ENCODE peak calls at places on chromosomes 7 and 10, in eight cellular contexts. Y, I, O, F, H, U, Z and K are unnamed samples.

GRCh38 chr10:119413738-119414611 is 128.5 kb downstream of the RGS10 start:
- DNase-seq in Y (no peak), I (no peak), O (no peak), F (no peak), H (peak), U (peak), Z (no peak), K (no peak)

GRCh38 chr7:39650676-39651075 is 27.3 kb downstream of the RALA start:
- DNase-seq in Y (no peak), I (no peak), O (no peak), F (no peak), H (peak), U (peak), Z (no peak), K (no peak)

GRCh38 chr7:130150587-130150986 is 54.6 kb downstream of the TMEM209 start:
- DNase-seq in Y (no peak), I (no peak), O (no peak), F (no peak), H (no peak), U (no peak), Z (no peak), K (peak)

GRCh38 chr7:101244385-101245146 is at the start of gene FIS1:
- DNase-seq in Y (peak), I (peak), O (peak), F (peak), H (peak), U (peak), Z (peak), K (peak)

GRCh38 chr10:50508315-50509051 is 115.3 kb downstream of the SGMS1 start:
- DNase-seq in Y (no peak), I (no peak), O (no peak), F (no peak), H (no peak), U (no peak), Z (no peak), K (no peak)

GRCh38 chr7:116368960-116369359 is 130.6 kb upstream of the CAV2 start:
- DNase-seq in Y (no peak), I (no peak), O (no peak), F (no peak), H (no peak), U (no peak), Z (no peak), K (no peak)

GRCh38 chr10:110416776-110417732 is 80.7 kb upstream of the DUSP5 start:
- DNase-seq in Y (peak), I (no peak), O (no peak), F (no peak), H (no peak), U (no peak), Z (no peak), K (no peak)

GRCh38 chr7:84070101-84070500 is 124.5 kb downstream of the SEMA3A start:
- DNase-seq in Y (no peak), I (no peak), O (no peak), F (no peak), H (no peak), U (no peak), Z (no peak), K (no peak)

GRCh38 chr7:48048113-48048512 is 12.8 kb downstream of the C7orf57 start:
- DNase-seq in Y (no peak), I (no peak), O (no peak), F (no peak), H (no peak), U (no peak), Z (no peak), K (no peak)

GRCh38 chr7:95469850-95470249 is 15.9 kb upstream of the ASB4 start:
- DNase-seq in Y (no peak), I (no peak), O (no peak), F (no peak), H (no peak), U (no peak), Z (no peak), K (no peak)

GRCh38 chr7:101900103-101900502 is 82.7 kb downstream of the CUX1 start:
- DNase-seq in Y (no peak), I (no peak), O (peak), F (no peak), H (no peak), U (no peak), Z (no peak), K (no peak)

DNA sequence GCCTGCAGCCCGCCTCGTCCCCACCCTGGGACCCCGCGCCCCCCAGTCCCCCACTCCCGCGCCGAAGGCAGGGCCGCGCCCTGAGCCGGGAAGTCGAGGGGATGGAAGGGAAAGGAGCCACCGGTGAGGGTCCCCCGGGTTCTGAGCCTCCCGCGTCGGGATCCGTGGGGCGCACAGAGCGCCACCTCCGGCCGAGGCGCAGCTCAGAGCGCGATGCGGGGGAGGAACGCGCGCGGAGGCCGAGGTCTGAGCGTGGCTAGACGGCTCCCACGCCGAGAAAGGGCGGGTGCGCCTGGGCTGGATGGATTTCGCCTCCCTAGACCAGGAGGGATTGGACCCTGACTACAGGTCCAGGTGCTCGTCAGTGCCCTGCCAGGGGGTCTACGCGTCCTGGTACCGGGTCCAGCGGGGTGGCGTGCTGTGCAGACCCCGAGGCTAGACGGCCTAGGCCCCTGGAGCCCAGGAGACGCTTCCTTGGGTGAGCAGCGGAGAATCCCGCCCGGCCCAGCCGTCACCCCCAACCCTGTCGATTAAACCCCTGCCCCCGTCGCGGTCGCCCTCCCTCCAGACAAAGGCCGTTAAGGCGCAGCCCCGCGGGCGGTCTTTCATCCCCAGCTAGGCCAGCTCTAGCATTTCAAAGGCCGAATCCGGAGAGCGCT is 986 bp upstream of the PDGFA start:
- DNase-seq in Y (no peak), I (no peak), O (no peak), F (peak), H (no peak), U (peak), Z (no peak), K (no peak)
- TF ChIP-seq CTCF in Y (peak), I (no peak), O (peak), F (no peak), H (no peak), U (no peak), Z (no peak), K (no peak)

GRCh38 chr10:102072867-102073527 is 7.8 kb downstream of the HPS6 start:
- DNase-seq in Y (peak), I (peak), O (peak), F (peak), H (peak), U (peak), Z (peak), K (peak)
- TF ChIP-seq CTCF in Y (peak), I (peak), O (peak), F (peak), H (peak), U (peak), Z (peak), K (peak)

DNA sequence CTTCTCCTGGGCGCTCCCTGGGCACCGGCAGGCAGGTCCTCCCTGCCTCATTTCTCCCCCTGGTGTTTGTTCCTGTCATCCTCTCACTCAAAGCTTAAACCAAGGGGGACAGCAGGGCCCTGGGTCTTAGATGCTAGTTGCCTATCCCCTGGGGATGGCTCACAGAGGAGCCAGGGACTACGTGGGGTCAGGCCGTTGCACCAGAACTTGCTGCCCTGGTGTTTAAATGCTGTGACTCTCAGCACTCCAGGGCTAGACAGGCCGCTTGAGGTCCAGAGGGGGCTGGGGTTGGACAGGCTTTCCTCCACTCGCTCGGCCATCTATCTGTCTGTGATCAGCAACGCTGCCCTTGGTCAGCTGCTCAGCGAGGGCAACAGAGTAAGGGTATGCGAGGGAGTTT is 340.3 kb downstream of the CXCL12 start:
- DNase-seq in Y (no peak), I (no peak), O (no peak), F (no peak), H (no peak), U (no peak), Z (no peak), K (no peak)
- TF ChIP-seq CTCF in Y (no peak), I (no peak), O (no peak), F (no peak), H (no peak), U (no peak), Z (no peak), K (no peak)

DNA sequence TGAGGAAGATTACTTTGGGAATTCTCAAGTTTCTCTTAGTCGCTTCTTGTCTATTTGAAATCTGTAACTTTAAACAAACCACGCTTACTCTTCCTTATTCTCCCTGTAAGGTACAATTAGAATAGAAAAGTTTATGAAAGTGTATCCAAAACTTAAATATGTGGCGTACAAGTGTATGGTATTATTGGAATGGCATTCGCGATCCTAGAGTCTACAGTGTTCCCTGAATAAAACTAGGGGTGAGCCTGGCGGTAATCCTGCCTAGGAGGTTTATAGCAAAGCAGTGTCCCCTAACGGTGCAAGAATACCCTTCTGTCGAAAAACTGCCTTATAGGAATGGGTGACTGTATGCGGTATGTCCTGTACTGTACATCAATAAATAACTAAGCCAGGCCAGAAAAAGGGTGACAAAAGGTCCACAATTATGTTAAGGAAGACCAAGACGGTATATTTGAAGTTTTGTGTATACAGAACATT is 1.2 kb downstream of the TASOR2 start:
- DNase-seq in Y (peak), I (no peak), O (no peak), F (no peak), H (peak), U (peak), Z (no peak), K (no peak)
- TF ChIP-seq CTCF in Y (no peak), I (no peak), O (no peak), F (no peak), H (no peak), U (no peak), Z (peak), K (no peak)

GRCh38 chr7:99037327-99037940 is 106.5 kb downstream of the SMURF1 start:
- DNase-seq in Y (no peak), I (no peak), O (no peak), F (peak), H (no peak), U (no peak), Z (no peak), K (no peak)

GRCh38 chr7:99038086-99038855 is 105.6 kb downstream of the SMURF1 start:
- DNase-seq in Y (no peak), I (no peak), O (no peak), F (peak), H (no peak), U (no peak), Z (no peak), K (no peak)

GRCh38 chr7:99035723-99036530 is 108.0 kb downstream of the SMURF1 start:
- DNase-seq in Y (no peak), I (no peak), O (no peak), F (peak), H (no peak), U (no peak), Z (no peak), K (no peak)

GRCh38 chr7:99034932-99035722 is 108.8 kb downstream of the SMURF1 start:
- DNase-seq in Y (no peak), I (no peak), O (no peak), F (peak), H (no peak), U (no peak), Z (no peak), K (no peak)

GRCh38 chr7:99036531-99037175 is 107.3 kb downstream of the SMURF1 start:
- DNase-seq in Y (no peak), I (peak), O (no peak), F (peak), H (peak), U (peak), Z (no peak), K (no peak)
- TF ChIP-seq CTCF in Y (peak), I (peak), O (peak), F (peak), H (peak), U (peak), Z (no peak), K (peak)

GRCh38 chr7:117375380-117375779 is 51.9 kb downstream of the ASZ1 start:
- DNase-seq in Y (peak), I (no peak), O (no peak), F (no peak), H (peak), U (peak), Z (no peak), K (no peak)
- TF ChIP-seq CTCF in Y (peak), I (no peak), O (no peak), F (no peak), H (peak), U (peak), Z (no peak), K (no peak)

GRCh38 chr10:123272171-123272570 is 118.0 kb downstream of the BUB3 start:
- DNase-seq in Y (no peak), I (no peak), O (no peak), F (no peak), H (no peak), U (no peak), Z (no peak), K (no peak)
- TF ChIP-seq CTCF in Y (peak), I (no peak), O (no peak), F (no peak), H (no peak), U (peak), Z (no peak), K (peak)

GRCh38 chr10:95235676-95236067 is 41.6 kb downstream of the ACSM6 start:
- DNase-seq in Y (no peak), I (no peak), O (no peak), F (no peak), H (no peak), U (no peak), Z (no peak), K (no peak)
- TF ChIP-seq CTCF in Y (no peak), I (no peak), O (no peak), F (no peak), H (no peak), U (no peak), Z (no peak), K (no peak)

DNA sequence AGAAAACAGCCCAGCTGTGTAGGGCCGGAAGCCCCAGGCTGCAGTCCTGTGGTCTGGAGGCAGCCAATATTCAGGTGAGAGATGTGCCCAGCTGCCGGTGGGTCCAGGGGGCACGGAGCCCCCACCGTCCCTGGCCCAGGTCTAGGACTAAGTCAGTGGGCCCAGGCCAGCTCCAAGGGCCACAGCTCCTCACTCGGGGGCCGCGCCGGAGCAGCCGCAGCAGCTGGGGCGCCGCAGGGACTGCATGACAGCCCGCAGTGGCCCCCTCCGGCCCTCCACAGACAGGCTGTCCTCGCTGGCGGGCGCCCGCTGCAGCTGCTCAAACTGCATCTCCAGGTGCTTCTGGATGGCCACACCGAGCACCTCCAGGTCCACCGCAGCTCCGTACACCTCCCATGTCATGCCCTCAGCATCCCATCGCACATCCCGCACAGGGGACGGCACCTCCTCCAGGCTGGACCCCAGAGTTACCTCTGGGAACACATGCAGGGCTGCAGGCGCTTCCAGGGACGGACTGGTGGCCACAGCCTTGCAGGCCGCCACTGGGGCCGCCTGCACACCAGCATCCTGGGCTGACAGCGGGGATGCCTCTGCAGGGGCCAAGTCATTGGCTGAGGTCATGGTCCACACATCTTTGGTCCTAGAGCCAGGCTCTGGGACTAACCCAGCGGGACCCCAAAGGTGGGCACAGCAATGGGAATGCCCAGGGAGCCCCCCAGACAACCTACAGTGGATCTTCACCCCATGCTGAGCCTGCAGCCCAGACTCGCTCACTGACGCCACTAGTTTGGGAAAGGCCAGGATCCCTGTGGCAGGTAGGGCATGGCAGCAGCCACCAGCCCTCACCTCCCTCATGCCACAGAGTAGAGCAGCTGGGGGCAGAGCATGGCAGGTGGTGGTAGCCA is 7.0 kb downstream of the GPRIN2 start:
- DNase-seq in Y (no peak), I (no peak), O (peak), F (peak), H (no peak), U (no peak), Z (peak), K (peak)
- TF ChIP-seq CTCF in Y (no peak), I (no peak), O (no peak), F (no peak), H (no peak), U (no peak), Z (no peak), K (no peak)